ENCODE peak calls at places on chromosomes 4 and X, in eight cellular contexts. S is tibial artery, O is heart left ventricle, E is prostate gland, Q is pancreas, V is cardiac muscle cell, I is left lung, B is stomach. P is an unnamed sample.

GRCh38 chrX:72609313-72609712 is 36.7 kb upstream of the HDAC8 start:
- DNase-seq in S (no peak), O (no peak), E (no peak), Q (no peak), V (no peak), I (no peak), B (no peak), P (no peak)

GRCh38 chr4:41927761-41928499 is 7.3 kb upstream of the TMEM33 start:
- DNase-seq in S (no peak), O (no peak), E (no peak), Q (no peak), V (no peak), I (no peak), B (no peak), P (no peak)

GRCh38 chrX:112636951-112637541 is 42.7 kb downstream of the LHFPL1 start:
- DNase-seq in S (no peak), O (no peak), E (no peak), Q (no peak), V (no peak), I (no peak), B (no peak), P (no peak)

GRCh38 chr4:96974295-96974694 is 1134.4 kb downstream of the PDHA2 start:
- DNase-seq in S (no peak), O (no peak), E (no peak), Q (no peak), V (no peak), I (no peak), B (no peak), P (no peak)

GRCh38 chr4:53591372-53591892 is at the start of gene LNX1:
- DNase-seq in S (no peak), O (no peak), E (peak; percentile 94), Q (peak; percentile 96), V (peak; percentile 10), I (peak; percentile 84), B (peak; percentile 96), P (no peak)

GRCh38 chrX:110180176-110180927 is 137.5 kb downstream of the AMMECR1 start:
- DNase-seq in S (no peak), O (no peak), E (no peak), Q (no peak), V (no peak), I (no peak), B (no peak), P (no peak)

GRCh38 chrX:70044541-70045245 is 5.0 kb downstream of the AWAT2 start:
- DNase-seq in S (no peak), O (no peak), E (no peak), Q (no peak), V (no peak), I (no peak), B (no peak), P (no peak)

GRCh38 chrX:74179071-74179470 is 124.9 kb upstream of the ZCCHC13 start:
- DNase-seq in S (no peak), O (no peak), E (no peak), Q (no peak), V (no peak), I (no peak), B (no peak), P (no peak)

GRCh38 chrX:152601848-152602616 is 35.7 kb upstream of the GABRQ start:
- DNase-seq in S (no peak), O (no peak), E (no peak), Q (no peak), V (no peak), I (no peak), B (no peak), P (no peak)

GRCh38 chrX:10549280-10549679 is 71.1 kb downstream of the MID1 start:
- DNase-seq in S (no peak), O (no peak), E (peak; percentile 7), Q (no peak), V (no peak), I (no peak), B (no peak), P (no peak)

GRCh38 chr4:186068581-186069402 is at the start of gene TLR3:
- DNase-seq in S (no peak), O (no peak), E (no peak), Q (no peak), V (no peak), I (no peak), B (no peak), P (no peak)

GRCh38 chrX:41802958-41803357 is 79.0 kb downstream of the GPR82 start:
- DNase-seq in S (no peak), O (no peak), E (no peak), Q (no peak), V (no peak), I (no peak), B (no peak), P (no peak)

GRCh38 chr4:155675709-155676429 is 9.2 kb downstream of the GUCY1A1 start:
- DNase-seq in S (no peak), O (no peak), E (peak; percentile 36), Q (no peak), V (no peak), I (no peak), B (no peak), P (no peak)

GRCh38 chrX:50067435-50068292 is 133.1 kb downstream of the AKAP4 start:
- DNase-seq in S (no peak), O (no peak), E (no peak), Q (peak; percentile 4), V (peak; percentile 72), I (peak; percentile 32), B (no peak), P (no peak)

GRCh38 chrX:131213400-131213799 is 75.7 kb downstream of the IGSF1 start:
- DNase-seq in S (no peak), O (no peak), E (no peak), Q (no peak), V (no peak), I (no peak), B (no peak), P (no peak)

GRCh38 chr4:74042681-74043080 is 4.2 kb upstream of the CXCL3 start:
- DNase-seq in S (no peak), O (no peak), E (no peak), Q (peak; percentile 9), V (no peak), I (no peak), B (peak; percentile 34), P (no peak)

GRCh38 chr4:27844359-27844758 is 983.7 kb downstream of the STIM2 start:
- DNase-seq in S (no peak), O (no peak), E (no peak), Q (no peak), V (no peak), I (no peak), B (no peak), P (no peak)

GRCh38 chrX:30525732-30526131 is 51.8 kb downstream of the TASL start:
- DNase-seq in S (no peak), O (no peak), E (no peak), Q (no peak), V (no peak), I (no peak), B (no peak), P (no peak)

GRCh38 chr4:41178372-41179085 is 35.8 kb downstream of the APBB2 start:
- DNase-seq in S (no peak), O (no peak), E (no peak), Q (no peak), V (no peak), I (no peak), B (no peak), P (no peak)

GRCh38 chr4:114078636-114079035 is 99.2 kb upstream of the ARSJ start:
- DNase-seq in S (no peak), O (no peak), E (no peak), Q (no peak), V (no peak), I (no peak), B (no peak), P (no peak)

GRCh38 chr4:89249313-89249712 is 58.3 kb downstream of the GPRIN3 start:
- DNase-seq in S (no peak), O (no peak), E (no peak), Q (no peak), V (no peak), I (no peak), B (no peak), P (no peak)

GRCh38 chrX:1421433-1422134 is 29.7 kb upstream of the SLC25A6 start:
- DNase-seq in S (no peak), O (no peak), E (no peak), Q (no peak), V (no peak), I (no peak), B (no peak), P (no peak)
- H3K4me1 ChIP-seq in S (no peaks in the 10 kb centered on the region), O (no peaks in the 10 kb centered on the region), E (no peaks in the 10 kb centered on the region), Q (no peaks in the 10 kb centered on the region), V (no peaks in the 10 kb centered on the region), I (no peaks in the 10 kb centered on the region), B (peaks cover 3% of the 10 kb centered on the region), P (no peaks in the 10 kb centered on the region)

GRCh38 chr4:77430847-77431246 is 174.8 kb upstream of the CXCL13 start:
- DNase-seq in S (no peak), O (no peak), E (no peak), Q (no peak), V (no peak), I (no peak), B (no peak), P (no peak)

GRCh38 chr4:77434299-77435092 is 171.1 kb upstream of the CXCL13 start:
- DNase-seq in S (peak; percentile 62), O (no peak), E (no peak), Q (peak; percentile 29), V (no peak), I (no peak), B (no peak), P (peak; percentile 68)

GRCh38 chr4:77437079-77437478 is 168.5 kb upstream of the CXCL13 start:
- DNase-seq in S (no peak), O (no peak), E (no peak), Q (no peak), V (no peak), I (no peak), B (no peak), P (no peak)

GRCh38 chr4:77433102-77433733 is 172.4 kb upstream of the CXCL13 start:
- DNase-seq in S (no peak), O (no peak), E (peak; percentile 28), Q (peak; percentile 15), V (peak; percentile 75), I (no peak), B (no peak), P (no peak)

DNA sequence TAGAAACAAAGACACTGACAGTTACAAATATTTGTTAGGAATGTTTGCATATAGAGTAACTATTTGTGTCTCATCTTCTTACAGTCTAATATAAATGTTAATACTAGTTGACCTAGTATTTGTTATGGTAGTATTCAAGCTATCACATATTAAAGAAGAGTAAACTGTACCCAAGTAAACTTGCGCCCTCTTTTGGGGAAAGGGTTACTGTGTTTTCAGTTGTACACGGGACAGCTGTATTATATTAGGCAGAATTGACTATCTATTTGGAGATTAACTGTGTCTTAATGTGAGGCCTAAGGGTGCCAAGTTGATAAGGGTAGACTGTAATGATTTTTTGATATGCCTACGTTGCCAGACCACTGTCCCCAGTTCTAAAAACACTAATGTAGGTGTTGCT is 172.9 kb upstream of the CXCL13 start:
- DNase-seq in S (no peak), O (no peak), E (no peak), Q (no peak), V (peak; percentile 45), I (no peak), B (no peak), P (no peak)
- TF ChIP-seq CTCF in S (no peak), O (no peak), E (no peak), Q (no peak), V (no peak), I (no peak), B (no peak), P (no peak)

GRCh38 chr4:124079174-124079780 is 633.3 kb downstream of the ANKRD50 start:
- DNase-seq in S (no peak), O (no peak), E (no peak), Q (no peak), V (no peak), I (no peak), B (no peak), P (no peak)
- H3K9me3 ChIP-seq in S (no peaks in the 10 kb centered on the region), O (peaks cover 46% of the 10 kb centered on the region), E (no peaks in the 10 kb centered on the region), Q (no peaks in the 10 kb centered on the region), V (no peaks in the 10 kb centered on the region), I (peaks cover 19% of the 10 kb centered on the region), B (peaks cover 2% of the 10 kb centered on the region), P (peaks cover 7% of the 10 kb centered on the region)

GRCh38 chrX:114451397-114451796 is 132.5 kb upstream of the HTR2C start:
- DNase-seq in S (no peak), O (no peak), E (no peak), Q (no peak), V (no peak), I (no peak), B (no peak), P (no peak)
- H3K4me1 ChIP-seq in S (no peaks in the 10 kb centered on the region), O (no peaks in the 10 kb centered on the region), E (no peaks in the 10 kb centered on the region), Q (no peaks in the 10 kb centered on the region), V (no peaks in the 10 kb centered on the region), I (no peaks in the 10 kb centered on the region), B (no peaks in the 10 kb centered on the region), P (no peaks in the 10 kb centered on the region)

P was measured in ascending aorta.